ENCODE peak calls at places on chromosomes 2 and 18, in five cellular contexts. One of them, this sample, is unnamed.

GRCh38 chr2:189673661-189674373 is 653 bp upstream of the ANKAR start:
- DNase-seq in colonic mucosa: no peak
- DNase-seq in upper lobe of left lung: no peak
- DNase-seq in cardiac fibroblast: no peak
- DNase-seq in uterus: no peak
- DNase-seq in this sample: no peak

GRCh38 chr18:21194871-21195771 is 46.9 kb upstream of the GREB1L start:
- DNase-seq in colonic mucosa: no peak
- DNase-seq in upper lobe of left lung: no peak
- DNase-seq in cardiac fibroblast: peak; percentile 75
- DNase-seq in uterus: no peak
- DNase-seq in this sample: no peak

GRCh38 chr2:108855194-108855593 is 68.6 kb downstream of the CCDC138 start:
- DNase-seq in colonic mucosa: no peak
- DNase-seq in upper lobe of left lung: no peak
- DNase-seq in cardiac fibroblast: peak; percentile 26
- DNase-seq in uterus: no peak
- DNase-seq in this sample: no peak

GRCh38 chr18:57668021-57668420 is 46.4 kb upstream of the NARS1 start:
- DNase-seq in colonic mucosa: no peak
- DNase-seq in upper lobe of left lung: no peak
- DNase-seq in cardiac fibroblast: no peak
- DNase-seq in uterus: no peak
- DNase-seq in this sample: no peak

GRCh38 chr2:69222984-69223658 is 163.9 kb downstream of the GFPT1 start:
- DNase-seq in colonic mucosa: peak; percentile 35
- DNase-seq in upper lobe of left lung: peak; percentile 44
- DNase-seq in cardiac fibroblast: peak; percentile 93
- DNase-seq in uterus: no peak
- DNase-seq in this sample: no peak

GRCh38 chr2:46310446-46310845 is 13.2 kb downstream of the EPAS1 start:
- DNase-seq in colonic mucosa: no peak
- DNase-seq in upper lobe of left lung: no peak
- DNase-seq in cardiac fibroblast: no peak
- DNase-seq in uterus: no peak
- DNase-seq in this sample: no peak

GRCh38 chr18:80247403-80247916 is at the start of gene PARD6G:
- DNase-seq in colonic mucosa: peak; percentile 84
- DNase-seq in upper lobe of left lung: peak; percentile 72
- DNase-seq in cardiac fibroblast: peak; percentile 59
- DNase-seq in uterus: peak; percentile 87
- DNase-seq in this sample: peak; percentile 77

GRCh38 chr2:164868563-164869419 is 27.2 kb upstream of the COBLL1 start:
- DNase-seq in colonic mucosa: no peak
- DNase-seq in upper lobe of left lung: no peak
- DNase-seq in cardiac fibroblast: no peak
- DNase-seq in uterus: no peak
- DNase-seq in this sample: no peak

GRCh38 chr2:162116372-162116771 is 35.7 kb downstream of the GCG start:
- DNase-seq in colonic mucosa: no peak
- DNase-seq in upper lobe of left lung: no peak
- DNase-seq in cardiac fibroblast: no peak
- DNase-seq in uterus: no peak
- DNase-seq in this sample: no peak

GRCh38 chr2:169823996-169824372 is 721 bp downstream of the METTL5 start:
- DNase-seq in colonic mucosa: no peak
- DNase-seq in upper lobe of left lung: no peak
- DNase-seq in cardiac fibroblast: no peak
- DNase-seq in uterus: no peak
- DNase-seq in this sample: no peak

GRCh38 chr2:206164261-206164862 is 4.7 kb downstream of the EEF1B2 start:
- DNase-seq in colonic mucosa: peak; percentile 49
- DNase-seq in upper lobe of left lung: no peak
- DNase-seq in cardiac fibroblast: peak; percentile 64
- DNase-seq in uterus: no peak
- DNase-seq in this sample: peak; percentile 68

GRCh38 chr18:55420977-55421611 is 166.9 kb downstream of the TCF4 start:
- DNase-seq in colonic mucosa: no peak
- DNase-seq in upper lobe of left lung: no peak
- DNase-seq in cardiac fibroblast: peak; percentile 34
- DNase-seq in uterus: no peak
- DNase-seq in this sample: no peak

GRCh38 chr2:235692076-235692475 is 198.2 kb downstream of the AGAP1 start:
- DNase-seq in colonic mucosa: no peak
- DNase-seq in upper lobe of left lung: no peak
- DNase-seq in cardiac fibroblast: no peak
- DNase-seq in uterus: no peak
- DNase-seq in this sample: no peak

GRCh38 chr2:32289165-32290054 is 11.7 kb downstream of the YIPF4 start:
- DNase-seq in colonic mucosa: no peak
- DNase-seq in upper lobe of left lung: no peak
- DNase-seq in cardiac fibroblast: peak; percentile 88
- DNase-seq in uterus: no peak
- DNase-seq in this sample: no peak

GRCh38 chr2:223585691-223586090 is 16.5 kb downstream of the SCG2 start:
- DNase-seq in colonic mucosa: no peak
- DNase-seq in upper lobe of left lung: no peak
- DNase-seq in cardiac fibroblast: peak; percentile 78
- DNase-seq in uterus: no peak
- DNase-seq in this sample: no peak

GRCh38 chr2:138787053-138787666 is 7.0 kb upstream of the NXPH2 start:
- DNase-seq in colonic mucosa: no peak
- DNase-seq in upper lobe of left lung: no peak
- DNase-seq in cardiac fibroblast: peak; percentile 59
- DNase-seq in uterus: no peak
- DNase-seq in this sample: peak; percentile 34

GRCh38 chr2:133780099-133780996 is 212.1 kb upstream of the NCKAP5 start:
- DNase-seq in colonic mucosa: peak; percentile 59
- DNase-seq in upper lobe of left lung: no peak
- DNase-seq in cardiac fibroblast: peak; percentile 93
- DNase-seq in uterus: no peak
- DNase-seq in this sample: peak; percentile 78

GRCh38 chr2:46847726-46848421 is 67.7 kb downstream of the MCFD2 start:
- DNase-seq in colonic mucosa: no peak
- DNase-seq in upper lobe of left lung: no peak
- DNase-seq in cardiac fibroblast: peak; percentile 91
- DNase-seq in uterus: no peak
- DNase-seq in this sample: no peak

GRCh38 chr2:236690726-236691125 is 121.1 kb downstream of the ACKR3 start:
- DNase-seq in colonic mucosa: no peak
- DNase-seq in upper lobe of left lung: no peak
- DNase-seq in cardiac fibroblast: no peak
- DNase-seq in uterus: no peak
- DNase-seq in this sample: no peak

GRCh38 chr18:48547456-48548403 is 8.9 kb downstream of the CTIF start:
- DNase-seq in colonic mucosa: no peak
- DNase-seq in upper lobe of left lung: no peak
- DNase-seq in cardiac fibroblast: peak; percentile 86
- DNase-seq in uterus: no peak
- DNase-seq in this sample: no peak

GRCh38 chr2:63827749-63828148 is 13.9 kb upstream of the UGP2 start:
- DNase-seq in colonic mucosa: no peak
- DNase-seq in upper lobe of left lung: no peak
- DNase-seq in cardiac fibroblast: peak; percentile 85
- DNase-seq in uterus: no peak
- DNase-seq in this sample: no peak

GRCh38 chr2:50098242-50098641 is 933.7 kb downstream of the NRXN1 start:
- DNase-seq in colonic mucosa: no peak
- DNase-seq in upper lobe of left lung: no peak
- DNase-seq in cardiac fibroblast: no peak
- DNase-seq in uterus: no peak
- DNase-seq in this sample: no peak

GRCh38 chr18:31648458-31648857 is 35.9 kb downstream of the B4GALT6 start:
- DNase-seq in colonic mucosa: no peak
- DNase-seq in upper lobe of left lung: no peak
- DNase-seq in cardiac fibroblast: no peak
- DNase-seq in uterus: no peak
- DNase-seq in this sample: no peak

GRCh38 chr2:45195916-45196315 is 186.7 kb upstream of the SIX2 start:
- DNase-seq in colonic mucosa: no peak
- DNase-seq in upper lobe of left lung: no peak
- DNase-seq in cardiac fibroblast: no peak
- DNase-seq in uterus: no peak
- DNase-seq in this sample: no peak

GRCh38 chr2:132969371-132969985 is 299.5 kb upstream of the LYPD1 start:
- DNase-seq in colonic mucosa: no peak
- DNase-seq in upper lobe of left lung: no peak
- DNase-seq in cardiac fibroblast: peak; percentile 5
- DNase-seq in uterus: no peak
- DNase-seq in this sample: no peak

GRCh38 chr2:46979611-46980010 is 64.0 kb upstream of the MCFD2 start:
- DNase-seq in colonic mucosa: no peak
- DNase-seq in upper lobe of left lung: peak; percentile 47
- DNase-seq in cardiac fibroblast: no peak
- DNase-seq in uterus: no peak
- DNase-seq in this sample: no peak

GRCh38 chr18:58624011-58624410 is 4.9 kb downstream of the ALPK2 start:
- DNase-seq in colonic mucosa: no peak
- DNase-seq in upper lobe of left lung: no peak
- DNase-seq in cardiac fibroblast: no peak
- DNase-seq in uterus: no peak
- DNase-seq in this sample: no peak

GRCh38 chr2:225104321-225104720 is 62.1 kb upstream of the DOCK10 start:
- DNase-seq in colonic mucosa: no peak
- DNase-seq in upper lobe of left lung: no peak
- DNase-seq in cardiac fibroblast: no peak
- DNase-seq in uterus: no peak
- DNase-seq in this sample: no peak

GRCh38 chr2:237480988-237481387 is 6.1 kb upstream of the MLPH start:
- DNase-seq in colonic mucosa: no peak
- DNase-seq in upper lobe of left lung: no peak
- DNase-seq in cardiac fibroblast: no peak
- DNase-seq in uterus: no peak
- DNase-seq in this sample: no peak

GRCh38 chr2:205695460-205695979 is 13.2 kb downstream of the NRP2 start:
- DNase-seq in colonic mucosa: no peak
- DNase-seq in upper lobe of left lung: no peak
- DNase-seq in cardiac fibroblast: peak; percentile 79
- DNase-seq in uterus: no peak
- DNase-seq in this sample: no peak

GRCh38 chr2:218925434-218925833 is 34.0 kb upstream of the CDK5R2 start:
- DNase-seq in colonic mucosa: no peak
- DNase-seq in upper lobe of left lung: no peak
- DNase-seq in cardiac fibroblast: no peak
- DNase-seq in uterus: no peak
- DNase-seq in this sample: no peak

GRCh38 chr2:218927876-218928275 is 31.6 kb upstream of the CDK5R2 start:
- DNase-seq in colonic mucosa: no peak
- DNase-seq in upper lobe of left lung: no peak
- DNase-seq in cardiac fibroblast: no peak
- DNase-seq in uterus: no peak
- DNase-seq in this sample: no peak

GRCh38 chr2:218924757-218925156 is 34.7 kb upstream of the CDK5R2 start:
- DNase-seq in colonic mucosa: no peak
- DNase-seq in upper lobe of left lung: no peak
- DNase-seq in cardiac fibroblast: no peak
- DNase-seq in uterus: no peak
- DNase-seq in this sample: no peak

GRCh38 chr2:218927411-218927810 is 32.1 kb upstream of the CDK5R2 start:
- DNase-seq in colonic mucosa: no peak
- DNase-seq in upper lobe of left lung: no peak
- DNase-seq in cardiac fibroblast: no peak
- DNase-seq in uterus: no peak
- DNase-seq in this sample: no peak
- TF ChIP-seq CTCF in colonic mucosa: no peak
- TF ChIP-seq CTCF in upper lobe of left lung: no peak
- TF ChIP-seq CTCF in cardiac fibroblast: no peak
- TF ChIP-seq CTCF in uterus: no peak
- TF ChIP-seq CTCF in this sample: no peak

GRCh38 chr18:54327818-54328217 is 29.8 kb downstream of the STARD6 start:
- DNase-seq in colonic mucosa: no peak
- DNase-seq in upper lobe of left lung: no peak
- DNase-seq in cardiac fibroblast: peak; percentile 11
- DNase-seq in uterus: no peak
- DNase-seq in this sample: no peak

GRCh38 chr18:54335638-54336173 is 22.0 kb downstream of the STARD6 start:
- DNase-seq in colonic mucosa: no peak
- DNase-seq in upper lobe of left lung: no peak
- DNase-seq in cardiac fibroblast: no peak
- DNase-seq in uterus: no peak
- DNase-seq in this sample: no peak

GRCh38 chr18:54329787-54330186 is 27.9 kb downstream of the STARD6 start:
- DNase-seq in colonic mucosa: no peak
- DNase-seq in upper lobe of left lung: no peak
- DNase-seq in cardiac fibroblast: no peak
- DNase-seq in uterus: no peak
- DNase-seq in this sample: no peak

GRCh38 chr18:54330768-54331548 is 26.7 kb downstream of the STARD6 start:
- DNase-seq in colonic mucosa: no peak
- DNase-seq in upper lobe of left lung: no peak
- DNase-seq in cardiac fibroblast: no peak
- DNase-seq in uterus: no peak
- DNase-seq in this sample: no peak
- TF ChIP-seq CTCF in colonic mucosa: no peak
- TF ChIP-seq CTCF in upper lobe of left lung: no peak
- TF ChIP-seq CTCF in cardiac fibroblast: peak; percentile 2
- TF ChIP-seq CTCF in uterus: no peak
- TF ChIP-seq CTCF in this sample: no peak

GRCh38 chr18:12409466-12409865 is 1.7 kb downstream of the PRELID3A start:
- DNase-seq in colonic mucosa: no peak
- DNase-seq in upper lobe of left lung: no peak
- DNase-seq in cardiac fibroblast: peak; percentile 22
- DNase-seq in uterus: no peak
- DNase-seq in this sample: no peak
- TF ChIP-seq CTCF in colonic mucosa: no peak
- TF ChIP-seq CTCF in upper lobe of left lung: no peak
- TF ChIP-seq CTCF in cardiac fibroblast: no peak
- TF ChIP-seq CTCF in uterus: no peak
- TF ChIP-seq CTCF in this sample: no peak

GRCh38 chr18:28189400-28190239 is 12.7 kb upstream of the CDH2 start:
- DNase-seq in colonic mucosa: peak; percentile 31
- DNase-seq in upper lobe of left lung: no peak
- DNase-seq in cardiac fibroblast: peak; percentile 89
- DNase-seq in uterus: no peak
- DNase-seq in this sample: peak; percentile 22
- TF ChIP-seq CTCF in colonic mucosa: peak; percentile 58
- TF ChIP-seq CTCF in upper lobe of left lung: no peak
- TF ChIP-seq CTCF in cardiac fibroblast: peak; percentile 85
- TF ChIP-seq CTCF in uterus: no peak
- TF ChIP-seq CTCF in this sample: peak; percentile 70

DNA sequence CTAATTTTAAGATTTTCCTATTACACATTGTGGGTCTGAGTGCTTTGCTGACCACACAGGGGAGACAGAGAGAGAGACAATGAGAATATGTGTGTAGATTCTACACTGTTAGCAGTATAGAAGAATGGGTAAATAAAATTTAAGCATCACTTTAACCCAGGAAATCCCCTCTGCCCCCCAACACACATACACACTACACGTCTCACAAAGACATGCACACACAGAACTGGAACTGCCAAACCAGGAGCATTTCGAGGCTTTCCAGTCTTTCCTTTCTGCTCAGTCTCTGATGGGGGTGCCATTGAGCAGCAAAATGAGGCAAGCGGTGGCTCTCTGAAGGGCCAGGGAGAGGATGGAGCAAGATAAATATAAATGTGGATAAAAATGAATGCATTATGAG is 2.5 kb downstream of the MERTK start:
- DNase-seq in colonic mucosa: peak; percentile 50
- DNase-seq in upper lobe of left lung: peak; percentile 60
- DNase-seq in cardiac fibroblast: peak; percentile 49
- DNase-seq in uterus: no peak
- DNase-seq in this sample: no peak
- TF ChIP-seq CTCF in colonic mucosa: peak; percentile 8
- TF ChIP-seq CTCF in upper lobe of left lung: no peak
- TF ChIP-seq CTCF in cardiac fibroblast: peak; percentile 41
- TF ChIP-seq CTCF in uterus: peak; percentile 34
- TF ChIP-seq CTCF in this sample: no peak

This sample was measured in neural crest cell.